ENCODE peak calls at places on chromosomes 7 and 10, in eight cellular contexts. I, K, N, G, D, F, O and V are unnamed samples.
A peak's percentile ranks its signal among the peaks of the same experiment; 100 is the strongest.

GRCh38 chr7:118214051-118214832 is 10.3 kb upstream of the ANKRD7 start:
- DNase-seq in N (peak; percentile 56), F (peak; percentile 78), K (peak; percentile 90), D (peak; percentile 91), G (peak; percentile 72), I (peak; percentile 84), O (peak; percentile 92), V (no peak)

GRCh38 chr10:22534849-22535604 is 179.4 kb downstream of the PIP4K2A start:
- DNase-seq in O (no peak), I (no peak), D (no peak), K (peak; percentile 57), F (peak; percentile 28), N (no peak), G (no peak), V (no peak)

GRCh38 chr7:47896809-47897423 is 51.4 kb downstream of the PKD1L1 start:
- DNase-seq in N (no peak), F (no peak), I (no peak), O (no peak), G (no peak), K (no peak), D (no peak), V (no peak)

GRCh38 chr10:67760272-67760671 is 64.3 kb upstream of the CTNNA3 start:
- DNase-seq in K (no peak), G (no peak), I (no peak), F (no peak), D (no peak), N (no peak), O (no peak), V (no peak)

GRCh38 chr7:18638594-18639452 is 143.3 kb downstream of the HDAC9 start:
- DNase-seq in N (peak; percentile 15), F (peak; percentile 92), I (no peak), O (peak; percentile 27), D (no peak), G (no peak), K (peak; percentile 85), V (no peak)

GRCh38 chr7:29607259-29607658 is 43.6 kb downstream of the PRR15 start:
- DNase-seq in K (no peak), G (no peak), N (no peak), I (no peak), D (no peak), F (no peak), O (no peak), V (no peak)

GRCh38 chr7:77538186-77538907 is 1.3 kb downstream of the PTPN12 start:
- DNase-seq in K (peak; percentile 97), D (peak; percentile 41), G (no peak), F (peak; percentile 96), N (peak; percentile 50), I (peak; percentile 58), O (peak; percentile 88), V (peak; percentile 18)

GRCh38 chr10:133475821-133476640 is 22.3 kb downstream of the SCART1 start:
- DNase-seq in K (no peak), N (no peak), D (no peak), F (no peak), G (no peak), I (no peak), O (no peak), V (no peak)

GRCh38 chr10:69362471-69362954 is 54.2 kb downstream of the TACR2 start:
- DNase-seq in O (no peak), F (peak; percentile 92), K (peak; percentile 61), N (peak; percentile 82), D (no peak), G (no peak), I (no peak), V (no peak)

GRCh38 chr10:133143200-133143533 is 16.9 kb upstream of the KNDC1 start:
- DNase-seq in N (no peak), F (no peak), D (no peak), O (no peak), I (peak; percentile 31), K (no peak), G (no peak), V (no peak)

GRCh38 chr10:5297466-5297865 is 67.3 kb upstream of the UCN3 start:
- DNase-seq in I (no peak), D (peak; percentile 47), F (peak; percentile 41), N (no peak), G (no peak), O (peak; percentile 29), K (peak; percentile 70), V (no peak)

GRCh38 chr10:44923611-44924010 is 12.5 kb downstream of the TMEM72 start:
- DNase-seq in G (no peak), O (no peak), D (no peak), I (no peak), N (no peak), F (no peak), K (no peak), V (no peak)

GRCh38 chr10:111035542-111035941 is 41.3 kb upstream of the ADRA2A start:
- DNase-seq in O (no peak), F (no peak), N (no peak), D (no peak), K (no peak), I (no peak), G (no peak), V (no peak)

GRCh38 chr7:149621776-149622175 is 124.2 kb upstream of the ZNF746 start:
- DNase-seq in K (no peak), O (no peak), F (peak; percentile 2), I (no peak), N (no peak), G (no peak), D (peak; percentile 47), V (no peak)

GRCh38 chr7:149448961-149449360 is 11.9 kb downstream of the ZNF777 start:
- DNase-seq in O (no peak), N (no peak), D (no peak), G (no peak), F (no peak), K (no peak), I (no peak), V (no peak)

GRCh38 chr10:6348091-6348862 is 145.5 kb downstream of the PFKFB3 start:
- DNase-seq in O (peak; percentile 71), D (peak; percentile 92), I (peak; percentile 71), N (no peak), G (peak; percentile 75), K (peak; percentile 4), F (no peak), V (no peak)

GRCh38 chr7:49483142-49483541 is 290.3 kb upstream of the VWC2 start:
- DNase-seq in I (no peak), D (peak; percentile 45), G (no peak), F (no peak), N (no peak), O (no peak), K (no peak), V (no peak)

GRCh38 chr10:70549962-70550845 is 52.3 kb downstream of the PRF1 start:
- DNase-seq in D (peak; percentile 79), G (peak; percentile 68), F (peak; percentile 60), O (peak; percentile 73), I (peak; percentile 77), N (no peak), K (peak; percentile 70), V (peak; percentile 65)

GRCh38 chr7:112056409-112056808 is 149.8 kb downstream of the DOCK4 start:
- DNase-seq in K (peak; percentile 22), F (peak; percentile 57), N (peak; percentile 29), G (no peak), D (peak; percentile 60), I (no peak), O (peak; percentile 66), V (no peak)

GRCh38 chr7:155490697-155491628 is 33.0 kb downstream of the EN2 start:
- DNase-seq in G (no peak), O (no peak), F (peak; percentile 16), I (no peak), D (peak; percentile 35), K (peak; percentile 64), N (no peak), V (no peak)

GRCh38 chr7:99221866-99222265 is 14.0 kb upstream of the KPNA7 start:
- DNase-seq in N (no peak), F (no peak), D (no peak), I (no peak), O (no peak), G (no peak), K (no peak), V (no peak)

GRCh38 chr7:77348371-77348813 is 67.8 kb downstream of the GSAP start:
- DNase-seq in D (no peak), F (peak; percentile 93), I (no peak), K (peak; percentile 95), G (no peak), O (no peak), N (peak; percentile 30), V (no peak)

GRCh38 chr10:94403823-94404228 is 1.5 kb downstream of the TBC1D12 start:
- DNase-seq in D (no peak), K (no peak), I (no peak), G (no peak), O (peak; percentile 28), F (peak; percentile 47), N (no peak), V (no peak)

GRCh38 chr10:115167716-115168115 is 74.6 kb downstream of the ATRNL1 start:
- DNase-seq in D (no peak), I (no peak), K (peak; percentile 1), N (no peak), O (no peak), G (no peak), F (no peak), V (no peak)

GRCh38 chr10:115173915-115174443 is 80.8 kb downstream of the ATRNL1 start:
- DNase-seq in K (no peak), G (no peak), D (peak; percentile 4), O (no peak), N (no peak), F (no peak), I (no peak), V (no peak)

GRCh38 chr10:115171392-115171960 is 78.3 kb downstream of the ATRNL1 start:
- DNase-seq in K (peak; percentile 15), N (no peak), G (no peak), D (peak; percentile 1), I (no peak), O (peak; percentile 30), F (peak; percentile 4), V (no peak)
- TF ChIP-seq CTCF in K (peak; percentile 35), N (peak; percentile 26), G (no peak), D (peak; percentile 12), I (peak; percentile 47), O (peak; percentile 56), F (peak; percentile 29), V (peak; percentile 71)

GRCh38 chr7:30717181-30717580 is 34.8 kb upstream of the INMT start:
- DNase-seq in G (no peak), N (no peak), F (peak; percentile 43), I (no peak), D (no peak), O (peak; percentile 41), K (peak; percentile 12), V (no peak)
- TF ChIP-seq CTCF in G (no peak), N (no peak), F (no peak), I (no peak), D (no peak), O (peak; percentile 13), K (no peak), V (no peak)

GRCh38 chr7:133207687-133208086 is 45.2 kb upstream of the EXOC4 start:
- DNase-seq in O (peak; percentile 42), F (peak; percentile 42), G (no peak), D (peak; percentile 43), I (no peak), N (no peak), K (peak; percentile 25), V (no peak)
- TF ChIP-seq CTCF in O (peak; percentile 56), F (peak; percentile 32), G (no peak), D (peak; percentile 25), I (no peak), N (peak; percentile 39), K (no peak), V (peak; percentile 13)

DNA sequence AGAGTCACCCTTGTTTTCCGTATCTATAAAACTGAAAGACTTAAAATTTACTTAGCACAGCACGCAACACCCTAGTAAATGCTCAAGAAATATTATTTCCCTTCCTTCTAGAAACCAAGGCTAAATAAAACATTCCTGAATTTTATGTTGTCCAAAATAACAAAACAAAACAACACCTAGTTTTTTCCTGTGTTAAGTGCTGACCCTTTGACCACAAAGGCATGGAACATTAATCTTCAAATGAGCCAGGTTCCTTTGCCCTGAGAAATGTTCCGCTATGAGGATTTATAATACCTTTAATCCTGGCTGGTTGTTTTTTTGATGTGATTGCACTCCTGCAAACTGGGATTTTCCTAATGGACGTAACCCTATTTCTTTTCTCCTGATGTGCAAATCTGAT is 29.0 kb upstream of the DGKI start:
- DNase-seq in K (no peak), F (no peak), O (no peak), G (no peak), D (no peak), I (no peak), N (no peak), V (no peak)
- TF ChIP-seq CTCF in K (no peak), F (no peak), O (no peak), G (no peak), D (no peak), I (no peak), N (no peak), V (no peak)